ENCODE peak calls at places on chromosomes 3 and 15, in seven cellular contexts. H is breast epithelium, K is IMR-90, W is PC-3, U is body of pancreas, Q is left ventricle myocardium inferior, Y is sigmoid colon. G is an unnamed sample.

GRCh38 chr15:89790206-89790605 is 14.1 kb downstream of the MESP2 start:
- DNase-seq in H (no peak), K (no peak), W (no peak), U (no peak), Q (no peak), Y (no peak), G (no peak)

GRCh38 chr15:55715355-55716076 is 27.4 kb downstream of the PRTG start:
- DNase-seq in H (no peak), K (no peak), W (no peak), U (no peak), Q (no peak), Y (no peak), G (peak)

GRCh38 chr15:77836116-77836798 is 203.5 kb upstream of the LINGO1 start:
- DNase-seq in H (no peak), K (peak), W (peak), U (no peak), Q (no peak), Y (peak), G (peak)

GRCh38 chr3:85586018-85586417 is 627.2 kb downstream of the CADM2 start:
- DNase-seq in H (no peak), K (no peak), W (no peak), U (no peak), Q (no peak), Y (no peak), G (no peak)

GRCh38 chr3:30349507-30349906 is 256.9 kb upstream of the TGFBR2 start:
- DNase-seq in H (no peak), K (no peak), W (no peak), U (no peak), Q (no peak), Y (no peak), G (no peak)

GRCh38 chr3:121491683-121492082 is 54.1 kb downstream of the POLQ start:
- DNase-seq in H (no peak), K (no peak), W (no peak), U (no peak), Q (no peak), Y (no peak), G (no peak)

GRCh38 chr15:49023354-49023753 is 22.9 kb downstream of the SECISBP2L start:
- DNase-seq in H (no peak), K (no peak), W (no peak), U (no peak), Q (no peak), Y (no peak), G (peak)

GRCh38 chr3:187130346-187131066 is 8.8 kb downstream of the RPL39L start:
- DNase-seq in H (no peak), K (peak), W (peak), U (peak), Q (no peak), Y (no peak), G (peak)

GRCh38 chr3:24683511-24684384 is 189.1 kb upstream of the THRB start:
- DNase-seq in H (no peak), K (peak), W (peak), U (peak), Q (no peak), Y (no peak), G (peak)

GRCh38 chr15:74828835-74829234 is 2.4 kb downstream of the CPLX3 start:
- DNase-seq in H (no peak), K (no peak), W (peak), U (no peak), Q (no peak), Y (no peak), G (no peak)

GRCh38 chr15:41013698-41014414 is 60.6 kb downstream of the CHAC1 start:
- DNase-seq in H (no peak), K (peak), W (no peak), U (no peak), Q (no peak), Y (no peak), G (peak)

GRCh38 chr15:100922192-100923040 is 3.3 kb downstream of the LRRK1 start:
- DNase-seq in H (no peak), K (no peak), W (no peak), U (no peak), Q (no peak), Y (no peak), G (no peak)

GRCh38 chr3:171936231-171936841 is 93.2 kb downstream of the TMEM212 start:
- DNase-seq in H (no peak), K (peak), W (peak), U (peak), Q (no peak), Y (no peak), G (peak)

GRCh38 chr3:186746008-186746407 is 28.8 kb downstream of the KNG1 start:
- DNase-seq in H (no peak), K (peak), W (no peak), U (peak), Q (peak), Y (no peak), G (peak)

GRCh38 chr15:80852676-80853075 is 73.5 kb downstream of the CEMIP start:
- DNase-seq in H (no peak), K (no peak), W (peak), U (no peak), Q (no peak), Y (no peak), G (no peak)

GRCh38 chr3:138395865-138396751 is 38.3 kb upstream of the ESYT3 start:
- DNase-seq in H (no peak), K (no peak), W (no peak), U (no peak), Q (peak), Y (no peak), G (no peak)

DNA sequence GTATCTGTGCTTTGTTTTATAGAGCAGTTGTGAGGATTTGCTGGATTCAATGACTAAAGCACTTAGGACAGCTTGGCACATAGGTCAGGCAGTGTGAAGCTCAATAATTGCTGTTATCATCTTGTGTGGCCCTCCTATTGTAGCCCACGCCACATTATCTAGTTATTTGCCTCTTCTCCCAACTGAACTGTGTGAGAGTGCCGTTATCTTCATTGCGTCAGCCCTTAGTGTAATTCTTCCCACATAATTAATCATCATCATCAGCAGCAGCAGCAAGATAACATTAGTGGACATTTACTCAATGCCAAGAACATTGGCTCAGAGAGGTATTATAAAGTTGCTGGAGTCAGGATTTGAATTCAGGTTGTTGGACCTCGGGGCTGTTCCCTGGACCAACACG is 254.1 kb downstream of the CACNA2D3 start:
- DNase-seq in H (no peak), K (no peak), W (no peak), U (no peak), Q (no peak), Y (no peak), G (no peak)
- TF ChIP-seq CTCF in H (no peak), K (no peak), W (no peak), U (no peak), Q (no peak), Y (no peak), G (no peak)

GRCh38 chr3:128727059-128727458 is 1.1 kb downstream of the RAB7A start:
- DNase-seq in H (no peak), K (no peak), W (no peak), U (no peak), Q (no peak), Y (no peak), G (no peak)
- H3K4me3 ChIP-seq in H (peak), K (peak), W (peak), U (peak), Q (peak), Y (peak), G (peak)

DNA sequence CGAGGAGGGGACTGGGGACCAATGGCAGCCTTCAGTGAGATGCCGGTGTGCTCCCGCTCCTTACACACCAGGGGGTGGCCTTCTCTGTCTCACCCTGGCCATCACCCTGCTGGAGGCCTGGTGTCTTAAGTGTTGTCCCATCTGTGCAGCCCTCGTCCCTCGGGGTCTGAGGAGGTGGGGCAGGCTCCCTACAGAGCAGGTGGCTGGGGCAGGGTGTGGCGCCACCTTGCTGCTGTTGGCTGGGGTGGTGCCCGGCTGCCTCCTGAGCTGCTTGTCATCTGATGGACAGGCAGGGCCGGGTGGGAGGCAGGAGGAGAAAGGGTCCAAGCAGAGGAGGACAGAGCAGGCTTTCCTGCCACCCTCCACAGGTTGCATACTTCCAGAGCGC is 25.9 kb downstream of the PTPN23 start:
- DNase-seq in H (no peak), K (no peak), W (no peak), U (no peak), Q (no peak), Y (peak), G (no peak)
- TF ChIP-seq CTCF in H (no peak), K (no peak), W (peak), U (no peak), Q (no peak), Y (no peak), G (peak)

GRCh38 chr3:50570508-50571279 is 1.4 kb downstream of the HEMK1 start:
- DNase-seq in H (no peak), K (no peak), W (no peak), U (no peak), Q (no peak), Y (no peak), G (no peak)
- H3K4me3 ChIP-seq in H (no peak), K (no peak), W (peak), U (no peak), Q (peak), Y (no peak), G (peak)

G was measured in fibroblast of villous mesenchyme.